ENCODE peak calls at places on chromosomes 12 and 14, in nine cellular contexts. S, M, A, X, K, U, G, Y and P are unnamed samples.

GRCh38 chr12:71999795-72000194 is 61.1 kb downstream of the TPH2 start:
- DNase-seq in A (no peak), K (no peak), G (no peak), S (no peak), Y (no peak), U (no peak), M (peak), X (no peak), P (peak)

GRCh38 chr12:108730337-108731104 is 797 bp downstream of the CORO1C start:
- DNase-seq in Y (no peak), U (peak), M (peak), X (peak), S (peak), K (peak), A (peak), G (peak), P (peak)

GRCh38 chr12:45660330-45660729 is 69.2 kb upstream of the ARID2 start:
- DNase-seq in A (peak), X (peak), Y (no peak), K (peak), U (no peak), G (no peak), S (no peak), M (peak), P (peak)

GRCh38 chr12:1531654-1532366 is 62.6 kb downstream of the FBXL14 start:
- DNase-seq in Y (no peak), G (no peak), A (no peak), K (no peak), S (peak), M (peak), U (peak), X (no peak), P (peak)

GRCh38 chr14:89767861-89768268 is 186.7 kb downstream of the EFCAB11 start:
- DNase-seq in Y (no peak), U (no peak), G (no peak), M (peak), K (peak), S (peak), A (peak), X (no peak), P (peak)

GRCh38 chr14:72780771-72781170 is 113.1 kb downstream of the DPF3 start:
- DNase-seq in Y (peak), M (peak), K (peak), X (no peak), A (no peak), G (no peak), S (no peak), U (no peak), P (peak)

GRCh38 chr12:60290532-60290931 is 694.7 kb downstream of the SLC16A7 start:
- DNase-seq in M (no peak), X (no peak), K (no peak), G (no peak), A (no peak), Y (no peak), S (no peak), U (no peak), P (no peak)

GRCh38 chr14:80942158-80942738 is 710 bp upstream of the CEP128 start:
- DNase-seq in M (no peak), A (no peak), Y (no peak), U (no peak), K (peak), S (no peak), X (no peak), G (no peak), P (no peak)

GRCh38 chr12:66648336-66648735 is 30.5 kb downstream of the GRIP1 start:
- DNase-seq in S (no peak), X (no peak), A (no peak), K (peak), Y (peak), U (no peak), M (peak), G (no peak), P (no peak)

GRCh38 chr12:128693771-128694170 is 130.0 kb downstream of the SLC15A4 start:
- DNase-seq in U (no peak), S (no peak), X (no peak), M (no peak), G (no peak), K (no peak), Y (no peak), A (no peak), P (no peak)

GRCh38 chr14:78240567-78240966 is 70.4 kb downstream of the NRXN3 start:
- DNase-seq in A (no peak), U (no peak), M (no peak), G (no peak), Y (no peak), K (no peak), X (no peak), S (no peak), P (no peak)

GRCh38 chr12:94570161-94570560 is 80.2 kb downstream of the TMCC3 start:
- DNase-seq in X (no peak), A (no peak), S (no peak), G (no peak), K (peak), U (no peak), M (peak), Y (no peak), P (no peak)

GRCh38 chr12:109153711-109154434 is 37.5 kb downstream of the ACACB start:
- DNase-seq in Y (no peak), M (no peak), G (no peak), S (peak), A (no peak), U (no peak), K (no peak), X (no peak), P (no peak)

GRCh38 chr14:96502621-96503251 is 554 bp downstream of the PAPOLA start:
- DNase-seq in U (peak), M (peak), K (peak), X (no peak), S (peak), G (peak), Y (no peak), A (peak), P (peak)

DNA sequence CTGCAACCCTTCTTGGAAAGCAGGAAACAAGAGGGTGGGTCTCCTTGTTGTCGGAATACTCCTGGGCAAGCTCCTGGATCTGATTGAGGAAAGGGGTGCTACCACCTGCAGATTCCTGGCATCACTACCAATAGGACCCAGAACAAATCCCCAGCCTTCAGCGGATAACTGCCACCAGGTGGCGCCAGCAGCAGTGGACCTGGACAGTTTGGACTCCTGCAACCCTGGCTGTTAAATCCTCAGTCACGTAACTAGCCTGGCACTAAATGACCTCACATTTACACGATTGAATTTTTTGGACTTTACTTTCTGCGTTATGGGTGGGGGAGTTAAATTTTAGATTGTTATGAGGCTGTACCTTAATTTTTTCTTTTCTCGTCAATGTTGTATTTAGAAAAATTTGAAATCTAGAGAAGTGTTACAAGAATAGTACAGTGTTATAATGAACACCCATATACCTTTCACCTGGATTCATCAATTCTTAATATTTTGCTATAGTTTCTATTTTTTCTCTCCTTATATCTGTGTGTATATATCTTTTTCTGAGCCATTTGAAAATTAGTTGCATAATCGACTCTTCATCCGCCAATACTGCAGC is 95.6 kb downstream of the GAS2L3 start:
- DNase-seq in A (peak), Y (peak), K (peak), U (no peak), X (peak), M (peak), S (peak), G (no peak), P (peak)
- TF ChIP-seq CTCF in A (peak), Y (peak), K (peak), U (peak), X (peak), M (peak), S (peak), G (peak), P (peak)

GRCh38 chr12:132544173-132544468 is 54.2 kb downstream of the FBRSL1 start:
- DNase-seq in U (no peak), Y (peak), X (no peak), S (no peak), A (no peak), G (no peak), K (no peak), M (no peak), P (no peak)
- TF ChIP-seq CTCF in U (no peak), Y (peak), X (no peak), S (no peak), A (no peak), G (no peak), K (no peak), M (no peak), P (no peak)

DNA sequence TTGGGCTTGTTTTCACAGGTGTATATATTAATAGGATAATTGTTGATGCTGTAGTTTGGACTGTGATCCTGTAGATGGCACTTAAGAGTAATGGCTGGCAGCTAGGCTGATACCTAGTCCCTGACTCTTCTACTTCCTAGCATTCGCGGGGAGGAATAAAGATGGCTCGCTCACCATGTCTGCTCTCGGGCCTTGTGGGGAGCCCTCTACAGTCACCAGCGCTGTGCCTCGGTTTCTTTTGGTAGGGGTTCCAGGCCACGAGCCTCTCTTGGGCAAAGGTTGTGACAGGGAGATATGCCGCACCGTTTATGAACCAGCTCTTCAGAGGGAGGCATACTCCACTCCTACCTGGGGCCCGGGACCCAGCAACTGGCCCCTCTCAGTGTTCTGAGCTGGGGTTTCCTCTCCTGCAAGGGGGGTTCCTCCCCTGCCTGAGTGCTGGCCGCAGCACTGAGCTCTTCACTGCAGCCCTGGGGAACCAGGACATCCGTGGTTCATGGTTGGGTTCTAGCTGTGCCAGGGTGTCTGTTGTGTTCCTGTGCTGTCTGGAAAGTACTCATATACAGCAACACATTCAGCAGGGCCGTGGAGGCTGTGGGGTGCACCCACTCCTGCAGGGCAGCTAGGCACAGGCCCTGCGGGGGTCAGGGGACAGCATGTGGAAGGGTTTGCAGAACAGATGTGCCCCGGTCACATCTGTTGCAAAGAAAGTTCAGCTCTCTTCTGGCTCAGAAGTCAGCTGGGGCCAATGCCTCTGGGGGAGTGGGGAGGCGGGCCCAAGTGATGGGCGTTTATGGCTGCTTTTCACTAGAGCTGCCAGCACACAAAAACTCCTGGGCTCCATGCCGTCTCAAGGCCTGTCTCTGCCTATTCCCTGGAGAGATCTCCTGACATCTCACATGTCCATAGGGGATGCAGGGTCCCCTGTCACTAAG is 147.9 kb downstream of the PPFIA2 start:
- DNase-seq in X (no peak), G (no peak), K (peak), U (no peak), M (no peak), S (no peak), A (peak), Y (no peak), P (no peak)
- TF ChIP-seq CTCF in X (peak), G (no peak), K (peak), U (no peak), M (no peak), S (peak), A (peak), Y (peak), P (no peak)

GRCh38 chr12:24027352-24027751 is 77.9 kb upstream of the SOX5 start:
- DNase-seq in S (no peak), M (no peak), A (no peak), U (no peak), G (no peak), K (no peak), Y (no peak), X (no peak), P (no peak)
- TF ChIP-seq CTCF in S (no peak), M (no peak), A (no peak), U (no peak), G (no peak), K (no peak), Y (no peak), X (no peak), P (no peak)

DNA sequence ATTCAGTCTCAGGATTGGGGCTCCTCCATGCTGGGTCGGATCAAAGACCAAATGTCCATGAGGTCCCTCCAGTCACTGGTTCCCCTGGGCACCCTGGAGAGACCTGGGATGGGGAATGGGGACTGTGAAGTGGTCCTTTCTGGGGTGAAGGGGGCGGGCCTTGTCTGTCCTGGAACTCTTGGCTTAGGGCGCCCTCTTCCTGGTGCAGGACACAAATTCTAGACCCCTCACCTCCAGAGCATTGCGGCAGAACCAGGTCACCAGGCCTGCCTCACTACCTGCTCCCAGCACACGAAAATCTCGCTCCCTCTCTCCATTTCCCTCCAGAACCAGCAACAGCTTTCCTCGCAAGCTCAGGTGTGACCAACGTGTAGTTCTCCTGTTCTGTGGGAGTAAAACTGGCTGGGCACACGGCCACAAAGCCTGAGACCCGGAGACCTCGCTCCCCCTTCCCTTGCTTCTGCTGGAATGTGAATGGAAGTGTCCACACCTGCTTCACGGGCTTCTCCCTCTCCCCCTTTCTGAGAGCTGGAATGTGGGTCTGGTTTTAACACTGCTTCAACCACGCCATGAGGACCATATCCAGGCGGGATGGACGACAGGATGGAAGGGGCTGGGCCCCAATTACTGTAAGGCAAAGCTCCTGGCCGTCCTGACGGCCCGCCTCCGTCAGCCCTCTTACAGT is 112.7 kb downstream of the SCARB1 start:
- DNase-seq in G (no peak), M (no peak), Y (no peak), K (no peak), A (peak), U (no peak), X (no peak), S (no peak), P (no peak)
- TF ChIP-seq CTCF in G (no peak), M (peak), Y (peak), K (peak), A (peak), U (no peak), X (peak), S (no peak), P (peak)

GRCh38 chr12:25959069-25959961 is 833 bp downstream of the RASSF8 start:
- DNase-seq in Y (no peak), S (peak), A (peak), G (peak), K (peak), U (peak), X (peak), M (peak), P (peak)

GRCh38 chr12:25957898-25958253 is 606 bp upstream of the RASSF8 start:
- DNase-seq in A (no peak), M (peak), G (no peak), K (peak), U (peak), X (peak), S (peak), Y (no peak), P (peak)

GRCh38 chr12:25958254-25959068 is at the start of gene RASSF8:
- DNase-seq in K (peak), X (peak), G (peak), Y (no peak), U (peak), S (peak), M (peak), A (peak), P (peak)

GRCh38 chr12:25960926-25961325 is 2.4 kb downstream of the RASSF8 start:
- DNase-seq in G (no peak), K (no peak), Y (no peak), S (no peak), U (no peak), X (no peak), M (no peak), A (no peak), P (no peak)

GRCh38 chr12:25960176-25960575 is 1.7 kb downstream of the RASSF8 start:
- DNase-seq in X (no peak), U (no peak), S (no peak), M (peak), K (peak), G (no peak), A (peak), Y (no peak), P (peak)
- TF ChIP-seq CTCF in X (peak), U (no peak), S (no peak), M (peak), K (peak), G (no peak), A (no peak), Y (peak), P (peak)

GRCh38 chr12:43331935-43332334 is 220.1 kb downstream of the ADAMTS20 start:
- DNase-seq in K (no peak), A (no peak), X (no peak), M (no peak), U (no peak), S (no peak), Y (no peak), G (no peak), P (no peak)

GRCh38 chr12:43325786-43326185 is 226.2 kb downstream of the ADAMTS20 start:
- DNase-seq in K (no peak), Y (no peak), U (no peak), X (no peak), S (no peak), M (no peak), A (no peak), G (no peak), P (no peak)

GRCh38 chr12:43333650-43334043 is 218.4 kb downstream of the ADAMTS20 start:
- DNase-seq in Y (no peak), S (no peak), G (no peak), X (no peak), U (no peak), M (no peak), K (no peak), A (no peak), P (no peak)

GRCh38 chr12:43332977-43333649 is 218.9 kb downstream of the ADAMTS20 start:
- DNase-seq in Y (peak), K (peak), U (no peak), A (no peak), G (no peak), M (peak), S (no peak), X (no peak), P (peak)

DNA sequence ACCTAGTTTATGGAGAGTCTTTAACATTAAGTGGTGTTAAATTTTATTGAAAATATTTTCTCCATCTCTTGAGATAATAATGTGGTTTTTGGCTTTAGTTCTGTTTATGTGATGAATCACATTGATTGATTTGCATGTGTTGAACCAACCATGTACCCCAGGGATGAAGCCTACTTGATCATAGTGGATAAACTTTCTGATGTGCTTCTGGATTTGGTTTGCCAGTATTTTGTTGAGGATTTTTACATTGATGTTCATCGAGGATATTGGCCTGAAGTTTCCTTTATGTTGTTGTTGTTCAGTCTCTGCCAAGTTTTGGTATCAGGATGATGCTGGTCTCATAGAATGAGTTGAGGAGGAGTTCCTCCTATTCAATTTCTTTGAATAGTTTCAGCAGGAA is 222.6 kb downstream of the ADAMTS20 start:
- DNase-seq in A (no peak), K (no peak), S (no peak), X (no peak), G (no peak), M (no peak), Y (no peak), U (no peak), P (no peak)
- TF ChIP-seq CTCF in A (no peak), K (no peak), S (no peak), X (no peak), G (no peak), M (no peak), Y (no peak), U (no peak), P (no peak)